ENCODE peak calls at places on chromosomes 13 and 19, in four cellular contexts. M is DMS53, H is amygdala, K is hypothalamus. J is an unnamed sample.

GRCh38 chr13:110985570-110985969 is 70.7 kb upstream of the ANKRD10 start:
- DNase-seq in K (no peak), M (no peak), H (no peak), J (no peak)

GRCh38 chr13:73351730-73352129 is 292.9 kb downstream of the KLF5 start:
- DNase-seq in H (no peak), K (no peak), M (no peak), J (no peak)

GRCh38 chr19:4707322-4707721 is 16.3 kb downstream of the DPP9 start:
- DNase-seq in H (no peak), K (no peak), M (no peak), J (no peak)

GRCh38 chr13:32135655-32136054 is 104.1 kb downstream of the FRY start:
- DNase-seq in M (no peak), H (no peak), K (no peak), J (no peak)

GRCh38 chr19:1133471-1133929 is 29.7 kb downstream of the GPX4 start:
- DNase-seq in H (no peak), M (no peak), K (no peak), J (no peak)

GRCh38 chr19:22595918-22596341 is 38.2 kb upstream of the ZNF492 start:
- DNase-seq in K (no peak), H (no peak), M (no peak), J (no peak)

GRCh38 chr19:6753178-6754031 is 13.8 kb downstream of the SH2D3A start:
- DNase-seq in H (no peak), M (peak; percentile 18), K (no peak), J (no peak)

GRCh38 chr19:16467581-16467980 is 4.2 kb downstream of the EPS15L1 start:
- DNase-seq in M (no peak), H (no peak), K (no peak), J (no peak)

GRCh38 chr19:46296722-46297431 is at the start of gene HIF3A:
- DNase-seq in H (peak; percentile 48), M (no peak), K (no peak), J (no peak)

GRCh38 chr13:77113496-77113895 is 86.5 kb upstream of the FBXL3 start:
- DNase-seq in H (no peak), M (no peak), K (no peak), J (no peak)

GRCh38 chr19:3160219-3160618 is 18.4 kb upstream of the S1PR4 start:
- DNase-seq in M (no peak), H (no peak), K (no peak), J (no peak)

J was measured in frontal cortex.